ENCODE peak calls at places on chromosomes 6 and 20, in nine cellular contexts. One of them, this sample, is unnamed.

GRCh38 chr6:34154668-34155447 is 9.0 kb upstream of the GRM4 start:
- DNase-seq in thoracic aorta: no peak
- DNase-seq in breast epithelium: peak; percentile 60
- DNase-seq in left lung: peak; percentile 37
- DNase-seq in psoas muscle: peak; percentile 48
- DNase-seq in trophoblast cell: no peak
- DNase-seq in CD8-positive, alpha-beta T cell: peak; percentile 60
- DNase-seq in lung: no peak
- DNase-seq in right lobe of liver: peak; percentile 49
- DNase-seq in this sample: peak; percentile 79

GRCh38 chr20:4800676-4801449 is 79.2 kb downstream of the PRND start:
- DNase-seq in thoracic aorta: no peak
- DNase-seq in breast epithelium: peak; percentile 15
- DNase-seq in left lung: no peak
- DNase-seq in psoas muscle: no peak
- DNase-seq in trophoblast cell: no peak
- DNase-seq in CD8-positive, alpha-beta T cell: no peak
- DNase-seq in lung: no peak
- DNase-seq in right lobe of liver: no peak
- DNase-seq in this sample: no peak

GRCh38 chr6:170231496-170232185 is 59.2 kb downstream of the DLL1 start:
- DNase-seq in thoracic aorta: no peak
- DNase-seq in breast epithelium: no peak
- DNase-seq in left lung: no peak
- DNase-seq in psoas muscle: no peak
- DNase-seq in trophoblast cell: no peak
- DNase-seq in CD8-positive, alpha-beta T cell: no peak
- DNase-seq in lung: no peak
- DNase-seq in right lobe of liver: no peak
- DNase-seq in this sample: no peak

GRCh38 chr6:89694428-89694827 is 55.9 kb upstream of the LYRM2 start:
- DNase-seq in thoracic aorta: no peak
- DNase-seq in breast epithelium: no peak
- DNase-seq in left lung: no peak
- DNase-seq in psoas muscle: no peak
- DNase-seq in trophoblast cell: no peak
- DNase-seq in CD8-positive, alpha-beta T cell: no peak
- DNase-seq in lung: no peak
- DNase-seq in right lobe of liver: no peak
- DNase-seq in this sample: no peak

GRCh38 chr6:138349891-138350290 is 27.8 kb upstream of the SMIM28 start:
- DNase-seq in thoracic aorta: no peak
- DNase-seq in breast epithelium: no peak
- DNase-seq in left lung: no peak
- DNase-seq in psoas muscle: no peak
- DNase-seq in trophoblast cell: no peak
- DNase-seq in CD8-positive, alpha-beta T cell: no peak
- DNase-seq in lung: no peak
- DNase-seq in right lobe of liver: no peak
- DNase-seq in this sample: no peak

GRCh38 chr20:48124960-48125359 is 339.7 kb upstream of the SULF2 start:
- DNase-seq in thoracic aorta: no peak
- DNase-seq in breast epithelium: no peak
- DNase-seq in left lung: no peak
- DNase-seq in psoas muscle: no peak
- DNase-seq in trophoblast cell: no peak
- DNase-seq in CD8-positive, alpha-beta T cell: no peak
- DNase-seq in lung: no peak
- DNase-seq in right lobe of liver: no peak
- DNase-seq in this sample: no peak

GRCh38 chr6:170459451-170459850 is 93.7 kb downstream of the PSMB1 start:
- DNase-seq in thoracic aorta: no peak
- DNase-seq in breast epithelium: no peak
- DNase-seq in left lung: no peak
- DNase-seq in psoas muscle: peak; percentile 50
- DNase-seq in trophoblast cell: no peak
- DNase-seq in CD8-positive, alpha-beta T cell: no peak
- DNase-seq in lung: no peak
- DNase-seq in right lobe of liver: no peak
- DNase-seq in this sample: no peak

GRCh38 chr6:69732045-69732444 is 64.8 kb downstream of the LMBRD1 start:
- DNase-seq in thoracic aorta: no peak
- DNase-seq in breast epithelium: no peak
- DNase-seq in left lung: no peak
- DNase-seq in psoas muscle: no peak
- DNase-seq in trophoblast cell: no peak
- DNase-seq in CD8-positive, alpha-beta T cell: no peak
- DNase-seq in lung: no peak
- DNase-seq in right lobe of liver: no peak
- DNase-seq in this sample: no peak

GRCh38 chr6:37050854-37051137 is 45.3 kb downstream of the FGD2 start:
- DNase-seq in thoracic aorta: no peak
- DNase-seq in breast epithelium: no peak
- DNase-seq in left lung: no peak
- DNase-seq in psoas muscle: no peak
- DNase-seq in trophoblast cell: no peak
- DNase-seq in CD8-positive, alpha-beta T cell: no peak
- DNase-seq in lung: no peak
- DNase-seq in right lobe of liver: no peak
- DNase-seq in this sample: no peak

GRCh38 chr6:37051138-37052026 is 45.9 kb downstream of the FGD2 start:
- DNase-seq in thoracic aorta: peak; percentile 63
- DNase-seq in breast epithelium: peak; percentile 85
- DNase-seq in left lung: peak; percentile 91
- DNase-seq in psoas muscle: peak; percentile 92
- DNase-seq in trophoblast cell: peak; percentile 73
- DNase-seq in CD8-positive, alpha-beta T cell: peak; percentile 91
- DNase-seq in lung: peak; percentile 91
- DNase-seq in right lobe of liver: peak; percentile 92
- DNase-seq in this sample: peak; percentile 94

GRCh38 chr6:37049990-37050853 is 44.8 kb downstream of the FGD2 start:
- DNase-seq in thoracic aorta: no peak
- DNase-seq in breast epithelium: no peak
- DNase-seq in left lung: peak; percentile 90
- DNase-seq in psoas muscle: peak; percentile 68
- DNase-seq in trophoblast cell: peak; percentile 10
- DNase-seq in CD8-positive, alpha-beta T cell: peak; percentile 56
- DNase-seq in lung: peak; percentile 76
- DNase-seq in right lobe of liver: peak; percentile 74
- DNase-seq in this sample: peak; percentile 72

GRCh38 chr6:37053683-37054082 is 48.2 kb downstream of the FGD2 start:
- DNase-seq in thoracic aorta: no peak
- DNase-seq in breast epithelium: no peak
- DNase-seq in left lung: no peak
- DNase-seq in psoas muscle: no peak
- DNase-seq in trophoblast cell: no peak
- DNase-seq in CD8-positive, alpha-beta T cell: no peak
- DNase-seq in lung: no peak
- DNase-seq in right lobe of liver: no peak
- DNase-seq in this sample: peak; percentile 40

GRCh38 chr6:37052027-37052628 is 46.7 kb downstream of the FGD2 start:
- DNase-seq in thoracic aorta: no peak
- DNase-seq in breast epithelium: no peak
- DNase-seq in left lung: no peak
- DNase-seq in psoas muscle: no peak
- DNase-seq in trophoblast cell: no peak
- DNase-seq in CD8-positive, alpha-beta T cell: no peak
- DNase-seq in lung: no peak
- DNase-seq in right lobe of liver: no peak
- DNase-seq in this sample: no peak
- H3K27ac ChIP-seq in thoracic aorta: no peak overlapping the region
- H3K27ac ChIP-seq in breast epithelium: no peak overlapping the region
- H3K27ac ChIP-seq in left lung: peak overlapping the region; percentile 96
- H3K27ac ChIP-seq in psoas muscle: peak overlapping the region; percentile 51
- H3K27ac ChIP-seq in trophoblast cell: no peak overlapping the region
- H3K27ac ChIP-seq in CD8-positive, alpha-beta T cell: no peak overlapping the region
- H3K27ac ChIP-seq in lung: no peak overlapping the region
- H3K27ac ChIP-seq in right lobe of liver: no peak overlapping the region
- H3K27ac ChIP-seq in this sample: no peak overlapping the region

GRCh38 chr6:85390775-85391174 is 59.1 kb upstream of the NT5E start:
- DNase-seq in thoracic aorta: no peak
- DNase-seq in breast epithelium: no peak
- DNase-seq in left lung: no peak
- DNase-seq in psoas muscle: no peak
- DNase-seq in trophoblast cell: no peak
- DNase-seq in CD8-positive, alpha-beta T cell: no peak
- DNase-seq in lung: no peak
- DNase-seq in right lobe of liver: no peak
- DNase-seq in this sample: no peak

GRCh38 chr6:85388531-85388930 is 61.4 kb upstream of the NT5E start:
- DNase-seq in thoracic aorta: no peak
- DNase-seq in breast epithelium: no peak
- DNase-seq in left lung: no peak
- DNase-seq in psoas muscle: no peak
- DNase-seq in trophoblast cell: no peak
- DNase-seq in CD8-positive, alpha-beta T cell: no peak
- DNase-seq in lung: no peak
- DNase-seq in right lobe of liver: no peak
- DNase-seq in this sample: no peak

GRCh38 chr6:85392379-85392778 is 57.5 kb upstream of the NT5E start:
- DNase-seq in thoracic aorta: no peak
- DNase-seq in breast epithelium: no peak
- DNase-seq in left lung: no peak
- DNase-seq in psoas muscle: no peak
- DNase-seq in trophoblast cell: no peak
- DNase-seq in CD8-positive, alpha-beta T cell: no peak
- DNase-seq in lung: no peak
- DNase-seq in right lobe of liver: no peak
- DNase-seq in this sample: no peak

GRCh38 chr6:85389180-85389797 is 60.6 kb upstream of the NT5E start:
- DNase-seq in thoracic aorta: no peak
- DNase-seq in breast epithelium: no peak
- DNase-seq in left lung: no peak
- DNase-seq in psoas muscle: no peak
- DNase-seq in trophoblast cell: no peak
- DNase-seq in CD8-positive, alpha-beta T cell: no peak
- DNase-seq in lung: no peak
- DNase-seq in right lobe of liver: no peak
- DNase-seq in this sample: no peak

DNA sequence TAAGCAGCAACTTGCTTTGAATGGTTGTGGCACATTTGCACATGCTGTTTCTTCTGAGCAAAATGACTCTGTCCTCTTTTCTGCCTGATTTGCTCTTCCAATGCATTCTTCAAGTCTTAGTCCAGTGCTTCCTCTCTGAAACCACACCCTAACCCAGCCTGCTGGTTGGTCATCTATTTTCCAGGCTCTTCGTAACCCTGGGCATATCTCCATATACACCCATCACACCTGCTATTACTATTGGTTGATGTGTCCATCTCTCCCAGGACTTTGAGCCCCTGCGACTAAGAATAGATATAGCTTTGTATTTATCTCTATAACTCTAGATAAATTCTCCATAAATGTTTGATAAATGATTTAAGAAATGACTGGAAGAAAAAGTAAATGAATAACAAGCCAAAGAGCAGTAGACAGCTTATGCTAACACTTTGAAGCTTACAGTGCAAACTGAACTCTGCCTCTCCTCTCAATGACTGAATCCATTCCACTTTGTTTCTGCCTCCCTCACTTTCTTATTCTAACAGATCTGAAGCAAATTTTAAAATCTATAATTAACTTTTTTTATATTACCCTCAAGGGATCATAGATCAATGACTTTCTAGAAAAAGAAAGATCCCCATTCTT is 59.7 kb upstream of the NT5E start:
- DNase-seq in thoracic aorta: no peak
- DNase-seq in breast epithelium: no peak
- DNase-seq in left lung: no peak
- DNase-seq in psoas muscle: no peak
- DNase-seq in trophoblast cell: no peak
- DNase-seq in CD8-positive, alpha-beta T cell: no peak
- DNase-seq in lung: no peak
- DNase-seq in right lobe of liver: no peak
- DNase-seq in this sample: no peak
- H3K4me3 ChIP-seq in thoracic aorta: no peak overlapping the region
- H3K4me3 ChIP-seq in breast epithelium: no peak overlapping the region
- H3K4me3 ChIP-seq in left lung: no peak overlapping the region
- H3K4me3 ChIP-seq in psoas muscle: no peak overlapping the region
- H3K4me3 ChIP-seq in trophoblast cell: no peak overlapping the region
- H3K4me3 ChIP-seq in CD8-positive, alpha-beta T cell: no peak overlapping the region
- H3K4me3 ChIP-seq in lung: no peak overlapping the region
- H3K4me3 ChIP-seq in right lobe of liver: peak overlapping the region; percentile 12
- H3K4me3 ChIP-seq in this sample: no peak overlapping the region

DNA sequence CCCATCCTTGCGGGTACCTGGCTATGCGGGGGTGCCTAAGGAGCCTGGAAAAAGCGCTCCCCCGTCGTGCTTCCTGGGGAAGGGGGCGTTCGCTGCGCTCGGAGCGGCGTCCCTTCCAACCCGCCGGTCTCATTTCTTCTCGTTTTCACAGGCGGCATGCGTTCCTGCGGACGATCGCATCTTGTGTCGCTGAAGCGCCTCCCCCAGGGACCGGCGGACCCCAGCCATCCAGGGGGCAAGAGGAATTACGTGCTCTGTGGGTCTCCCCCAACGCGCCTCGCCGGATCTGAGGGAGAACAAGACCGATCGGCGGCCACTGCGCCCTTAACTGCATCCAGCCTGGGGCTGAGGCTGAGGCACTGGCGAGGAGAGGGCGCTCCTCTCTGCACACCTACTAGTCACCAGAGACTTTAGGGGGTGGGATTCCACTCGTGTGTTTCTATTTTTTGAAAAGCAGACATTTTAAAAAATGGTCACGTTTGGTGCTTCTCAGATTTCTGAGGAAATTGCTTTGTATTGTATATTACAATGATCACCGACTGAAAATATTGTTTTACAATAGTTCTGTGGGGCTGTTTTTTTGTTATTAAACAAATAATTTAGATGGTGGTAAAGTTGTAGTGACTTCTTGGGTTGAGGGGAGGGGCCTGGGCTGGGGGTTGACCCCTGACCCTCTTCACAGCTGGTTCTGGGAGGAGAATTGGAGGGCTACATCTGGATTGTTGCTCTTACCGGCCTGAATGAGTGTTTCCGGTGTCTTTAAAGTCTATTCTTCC is 1.0 kb downstream of the ID1 start:
- DNase-seq in thoracic aorta: no peak
- DNase-seq in breast epithelium: no peak
- DNase-seq in left lung: peak; percentile 38
- DNase-seq in psoas muscle: peak; percentile 37
- DNase-seq in trophoblast cell: no peak
- DNase-seq in CD8-positive, alpha-beta T cell: no peak
- DNase-seq in lung: peak; percentile 38
- DNase-seq in right lobe of liver: peak; percentile 47
- DNase-seq in this sample: peak; percentile 78
- H3K4me1 ChIP-seq in thoracic aorta: peaks cover 2% of the 10 kb centered on the region
- H3K4me1 ChIP-seq in breast epithelium: peaks cover 5% of the 10 kb centered on the region
- H3K4me1 ChIP-seq in left lung: peaks cover 25% of the 10 kb centered on the region
- H3K4me1 ChIP-seq in psoas muscle: peaks cover 26% of the 10 kb centered on the region
- H3K4me1 ChIP-seq in trophoblast cell: peaks cover 32% of the 10 kb centered on the region
- H3K4me1 ChIP-seq in CD8-positive, alpha-beta T cell: peaks cover 24% of the 10 kb centered on the region
- H3K4me1 ChIP-seq in lung: peaks cover 6% of the 10 kb centered on the region
- H3K4me1 ChIP-seq in right lobe of liver: peaks cover 4% of the 10 kb centered on the region
- H3K4me1 ChIP-seq in this sample: peaks cover 71% of the 10 kb centered on the region

GRCh38 chr6:13484827-13485226 is 2.6 kb downstream of the GFOD1 start:
- DNase-seq in thoracic aorta: no peak
- DNase-seq in breast epithelium: no peak
- DNase-seq in left lung: no peak
- DNase-seq in psoas muscle: no peak
- DNase-seq in trophoblast cell: no peak
- DNase-seq in CD8-positive, alpha-beta T cell: no peak
- DNase-seq in lung: no peak
- DNase-seq in right lobe of liver: no peak
- DNase-seq in this sample: no peak

GRCh38 chr6:13487122-13488014 is at the start of gene GFOD1:
- DNase-seq in thoracic aorta: peak; percentile 51
- DNase-seq in breast epithelium: peak; percentile 81
- DNase-seq in left lung: peak; percentile 91
- DNase-seq in psoas muscle: peak; percentile 91
- DNase-seq in trophoblast cell: peak; percentile 77
- DNase-seq in CD8-positive, alpha-beta T cell: peak; percentile 62
- DNase-seq in lung: peak; percentile 88
- DNase-seq in right lobe of liver: peak; percentile 93
- DNase-seq in this sample: peak; percentile 92

GRCh38 chr6:13485303-13485702 is 2.1 kb downstream of the GFOD1 start:
- DNase-seq in thoracic aorta: no peak
- DNase-seq in breast epithelium: no peak
- DNase-seq in left lung: no peak
- DNase-seq in psoas muscle: no peak
- DNase-seq in trophoblast cell: no peak
- DNase-seq in CD8-positive, alpha-beta T cell: no peak
- DNase-seq in lung: no peak
- DNase-seq in right lobe of liver: no peak
- DNase-seq in this sample: no peak

GRCh38 chr6:13486679-13487121 is 700 bp downstream of the GFOD1 start:
- DNase-seq in thoracic aorta: peak; percentile 24
- DNase-seq in breast epithelium: no peak
- DNase-seq in left lung: peak; percentile 76
- DNase-seq in psoas muscle: peak; percentile 73
- DNase-seq in trophoblast cell: peak; percentile 68
- DNase-seq in CD8-positive, alpha-beta T cell: peak; percentile 59
- DNase-seq in lung: peak; percentile 48
- DNase-seq in right lobe of liver: peak; percentile 64
- DNase-seq in this sample: peak; percentile 86

GRCh38 chr6:13485923-13486557 is 1.4 kb downstream of the GFOD1 start:
- DNase-seq in thoracic aorta: no peak
- DNase-seq in breast epithelium: no peak
- DNase-seq in left lung: peak; percentile 40
- DNase-seq in psoas muscle: peak; percentile 45
- DNase-seq in trophoblast cell: peak; percentile 66
- DNase-seq in CD8-positive, alpha-beta T cell: peak; percentile 51
- DNase-seq in lung: no peak
- DNase-seq in right lobe of liver: peak; percentile 49
- DNase-seq in this sample: no peak
- H3K27ac ChIP-seq in thoracic aorta: peak overlapping the region; percentile 90
- H3K27ac ChIP-seq in breast epithelium: peak overlapping the region; percentile 91
- H3K27ac ChIP-seq in left lung: peak overlapping the region; percentile 87
- H3K27ac ChIP-seq in psoas muscle: peak overlapping the region; percentile 97
- H3K27ac ChIP-seq in trophoblast cell: no peak overlapping the region
- H3K27ac ChIP-seq in CD8-positive, alpha-beta T cell: peak overlapping the region; percentile 3
- H3K27ac ChIP-seq in lung: peak overlapping the region; percentile 97
- H3K27ac ChIP-seq in right lobe of liver: peak overlapping the region; percentile 88
- H3K27ac ChIP-seq in this sample: peak overlapping the region; percentile 94

This sample was measured in suprapubic skin.